ENCODE peak calls at places on chromosomes 7 and 10, in nine cellular contexts. C, Y, J, A, E, L, T, G and R are unnamed samples.

GRCh38 chr10:3761111-3761686 is 23.8 kb downstream of the KLF6 start:
- DNase-seq in T (no peak), G (peak; percentile 27), Y (peak; percentile 51), L (no peak), J (peak; percentile 28), A (no peak), E (no peak), C (no peak), R (peak; percentile 80)

GRCh38 chr7:5780801-5781496 is 514 bp downstream of the RNF216 start:
- DNase-seq in Y (peak; percentile 58), L (peak; percentile 58), T (peak; percentile 65), C (peak; percentile 45), E (peak; percentile 32), J (peak; percentile 71), A (peak; percentile 39), G (peak; percentile 65), R (peak; percentile 21)

GRCh38 chr7:30974605-30975256 is 11.0 kb downstream of the GHRHR start:
- DNase-seq in L (peak; percentile 66), C (peak; percentile 57), E (peak; percentile 24), T (peak; percentile 76), Y (peak; percentile 91), A (peak; percentile 28), G (peak; percentile 95), J (peak; percentile 12), R (no peak)

GRCh38 chr10:75209325-75210192 is 1.0 kb upstream of the VDAC2 start:
- DNase-seq in L (peak; percentile 79), Y (peak; percentile 75), C (peak; percentile 79), G (peak; percentile 57), T (peak; percentile 86), J (peak; percentile 81), A (peak; percentile 80), E (peak; percentile 78), R (peak; percentile 61)

GRCh38 chr10:76309744-76310441 is 878.5 kb downstream of the LRMDA start:
- DNase-seq in Y (no peak), J (no peak), E (peak; percentile 11), L (no peak), T (no peak), A (no peak), G (no peak), C (no peak), R (no peak)

GRCh38 chr10:44944354-44944753 is 15.2 kb upstream of the RASSF4 start:
- DNase-seq in J (no peak), G (no peak), E (no peak), A (no peak), L (no peak), Y (no peak), C (no peak), T (no peak), R (no peak)

GRCh38 chr7:89887489-89887888 is 266.8 kb upstream of the STEAP1 start:
- DNase-seq in L (no peak), Y (no peak), E (no peak), A (no peak), J (peak; percentile 2), G (peak; percentile 37), C (no peak), T (no peak), R (peak; percentile 30)

GRCh38 chr7:17109017-17109416 is 189.4 kb upstream of the AHR start:
- DNase-seq in G (no peak), L (no peak), E (peak; percentile 67), T (no peak), A (no peak), Y (no peak), C (no peak), J (no peak), R (no peak)

GRCh38 chr7:151018421-151019129 is 5.7 kb downstream of the ATG9B start:
- DNase-seq in C (peak; percentile 43), J (peak; percentile 21), G (peak; percentile 70), A (no peak), Y (no peak), T (no peak), L (no peak), E (no peak), R (no peak)

GRCh38 chr7:29035044-29035740 is 77.1 kb upstream of the TRIL start:
- DNase-seq in G (peak; percentile 61), L (no peak), Y (no peak), J (no peak), A (no peak), C (no peak), T (no peak), E (peak; percentile 67), R (no peak)

GRCh38 chr7:121126201-121126600 is 137.7 kb downstream of the CPED1 start:
- DNase-seq in C (no peak), L (no peak), T (no peak), G (no peak), J (no peak), A (no peak), E (no peak), Y (no peak), R (no peak)

GRCh38 chr7:94253696-94254095 is 141.0 kb upstream of the COL1A2 start:
- DNase-seq in J (no peak), C (no peak), E (no peak), L (no peak), T (no peak), A (no peak), G (no peak), Y (no peak), R (no peak)

GRCh38 chr10:66349726-66350125 is 576.1 kb upstream of the LRRTM3 start:
- DNase-seq in E (peak; percentile 8), Y (no peak), J (no peak), L (no peak), A (no peak), T (no peak), G (no peak), C (no peak), R (no peak)

GRCh38 chr7:84060760-84061261 is 133.8 kb downstream of the SEMA3A start:
- DNase-seq in E (no peak), T (no peak), G (no peak), Y (no peak), L (no peak), A (no peak), C (no peak), J (no peak), R (no peak)

GRCh38 chr10:130409931-130410330 is 273.7 kb downstream of the GLRX3 start:
- DNase-seq in A (no peak), J (no peak), E (no peak), C (no peak), L (no peak), G (peak; percentile 32), Y (no peak), T (no peak), R (no peak)

GRCh38 chr7:82141427-82141826 is 302.1 kb downstream of the CACNA2D1 start:
- DNase-seq in G (no peak), T (no peak), A (no peak), Y (no peak), E (peak; percentile 56), J (no peak), L (no peak), C (no peak), R (no peak)

GRCh38 chr10:88848499-88848898 is 3.1 kb downstream of the ANKRD22 start:
- DNase-seq in Y (no peak), J (no peak), A (no peak), G (no peak), C (no peak), T (no peak), E (peak; percentile 83), L (no peak), R (no peak)

GRCh38 chr10:120402358-120402757 is 54.7 kb upstream of the PLPP4 start:
- DNase-seq in E (no peak), C (no peak), J (no peak), A (no peak), G (no peak), Y (no peak), T (no peak), L (no peak), R (no peak)

GRCh38 chr7:101588131-101588935 is 40.8 kb downstream of the MYL10 start:
- DNase-seq in T (no peak), L (no peak), E (no peak), Y (peak; percentile 7), G (no peak), A (no peak), J (no peak), C (no peak), R (no peak)

GRCh38 chr10:129888784-129889616 is 75.1 kb downstream of the EBF3 start:
- DNase-seq in Y (peak; percentile 74), G (peak; percentile 96), J (no peak), A (peak; percentile 19), L (no peak), E (peak; percentile 8), C (no peak), T (peak; percentile 35), R (no peak)

GRCh38 chr10:3229815-3230214 is 57.2 kb upstream of the PITRM1 start:
- DNase-seq in T (no peak), A (no peak), G (no peak), Y (no peak), E (no peak), L (no peak), J (no peak), C (no peak), R (no peak)

GRCh38 chr7:149334930-149335329 is 72.9 kb downstream of the ZNF783 start:
- DNase-seq in G (no peak), T (no peak), C (no peak), A (no peak), Y (no peak), L (no peak), J (no peak), E (no peak), R (no peak)

GRCh38 chr10:109698888-109699685 is 224.2 kb downstream of the XPNPEP1 start:
- DNase-seq in J (no peak), G (no peak), T (peak; percentile 28), Y (no peak), C (no peak), A (no peak), E (no peak), L (no peak), R (peak; percentile 14)

GRCh38 chr10:98790817-98791216 is 344.1 kb upstream of the HPS1 start:
- DNase-seq in C (no peak), E (peak; percentile 59), A (peak; percentile 41), Y (peak; percentile 22), L (no peak), G (no peak), T (no peak), J (no peak), R (no peak)

GRCh38 chr10:132335189-132336063 is 3.4 kb downstream of the LRRC27 start:
- DNase-seq in C (no peak), Y (peak; percentile 67), L (peak; percentile 88), J (peak; percentile 72), T (no peak), A (peak; percentile 100), E (no peak), G (peak; percentile 62), R (peak; percentile 76)

GRCh38 chr10:42962120-42962901 is 114.6 kb upstream of the RET start:
- DNase-seq in G (no peak), L (peak; percentile 22), A (no peak), E (no peak), T (no peak), C (peak; percentile 8), J (no peak), Y (peak; percentile 10), R (no peak)

GRCh38 chr10:103188853-103189252 is 4.2 kb downstream of the NT5C2 start:
- DNase-seq in T (no peak), Y (no peak), L (no peak), G (no peak), A (no peak), J (no peak), C (no peak), E (peak; percentile 58), R (peak; percentile 53)

GRCh38 chr10:132457328-132458070 is 60.5 kb downstream of the PWWP2B start:
- DNase-seq in T (peak; percentile 47), Y (no peak), E (no peak), G (peak; percentile 59), J (no peak), A (no peak), C (no peak), L (no peak), R (no peak)

GRCh38 chr7:137343483-137343841 is at the start of gene PTN:
- DNase-seq in T (no peak), A (no peak), L (no peak), Y (no peak), J (peak; percentile 72), C (no peak), G (peak; percentile 89), E (peak; percentile 65), R (peak; percentile 66)

GRCh38 chr7:73865738-73866445 is 4.9 kb downstream of the TMEM270 start:
- DNase-seq in T (peak; percentile 43), E (peak; percentile 72), Y (peak; percentile 50), J (peak; percentile 28), A (peak; percentile 59), G (peak; percentile 83), L (no peak), C (peak; percentile 41), R (peak; percentile 71)

GRCh38 chr7:101237206-101238067 is at the start of gene CLDN15:
- DNase-seq in E (peak; percentile 74), J (peak; percentile 13), L (no peak), Y (no peak), G (no peak), T (peak; percentile 89), C (no peak), A (no peak), R (no peak)